ENCODE peak calls at places on chromosomes 13 and 19, in four cellular contexts. W is GM12891, Z is GM12878, C is K562. Q is an unnamed sample.

GRCh38 chr13:59391696-59392095 is 772.0 kb downstream of the DIAPH3 start:
- DNase-seq in W (peak), Z (peak), C (peak), Q (peak)

GRCh38 chr19:40262422-40262821 is 22.7 kb downstream of the AKT2 start:
- DNase-seq in W (no peak), C (no peak), Z (no peak), Q (no peak)

GRCh38 chr13:106533101-106533939 is 2.1 kb downstream of the EFNB2 start:
- DNase-seq in W (no peak), C (no peak), Z (no peak), Q (no peak)

GRCh38 chr19:45577111-45577905 is 7.3 kb downstream of the OPA3 start:
- DNase-seq in Z (no peak), C (no peak), W (no peak), Q (no peak)

GRCh38 chr13:113297370-113297871 is 382 bp downstream of the LAMP1 start:
- DNase-seq in W (no peak), C (peak), Z (no peak), Q (peak)

GRCh38 chr13:74290324-74290773 is 156.1 kb upstream of the KLF12 start:
- DNase-seq in C (no peak), W (no peak), Z (no peak), Q (no peak)

GRCh38 chr19:4144666-4145261 is 8.7 kb upstream of the CREB3L3 start:
- DNase-seq in C (peak), Z (no peak), W (no peak), Q (no peak)

GRCh38 chr19:17829855-17830566 is 8.7 kb upstream of the INSL3 start:
- DNase-seq in Z (no peak), C (peak), W (no peak), Q (no peak)

GRCh38 chr19:44260695-44261446 is 1.2 kb downstream of the ZNF233 start:
- DNase-seq in C (no peak), Z (no peak), W (no peak), Q (no peak)

GRCh38 chr19:55113570-55114039 is 3.8 kb downstream of the PPP1R12C start:
- DNase-seq in W (no peak), Z (no peak), C (peak), Q (peak)

GRCh38 chr13:113863511-113864302 is at the start of gene GAS6:
- DNase-seq in C (peak), W (peak), Z (no peak), Q (no peak)

GRCh38 chr13:52128714-52129700 is at the start of gene NEK5:
- DNase-seq in Z (no peak), C (peak), W (peak), Q (peak)

GRCh38 chr19:15014579-15014978 is 34.7 kb upstream of the CASP14 start:
- DNase-seq in W (no peak), Z (no peak), C (peak), Q (no peak)

GRCh38 chr13:23620613-23621315 is 50.6 kb downstream of the TNFRSF19 start:
- DNase-seq in W (no peak), Z (no peak), C (no peak), Q (no peak)

GRCh38 chr19:49705919-49706318 is 15.0 kb downstream of the CPT1C start:
- DNase-seq in C (no peak), Z (no peak), W (no peak), Q (no peak)

GRCh38 chr19:46637224-46637623 is 1.2 kb upstream of the GNG8 start:
- DNase-seq in W (no peak), C (no peak), Z (no peak), Q (no peak)

GRCh38 chr19:14147797-14148605 is 11.6 kb upstream of the ASF1B start:
- DNase-seq in C (peak), Z (no peak), W (peak), Q (no peak)

GRCh38 chr13:25249001-25249543 is 38.2 kb downstream of the MTMR6 start:
- DNase-seq in C (no peak), W (peak), Z (peak), Q (peak)

GRCh38 chr13:50326746-50327145 is 311.5 kb downstream of the KCNRG start:
- DNase-seq in Z (no peak), C (no peak), W (no peak), Q (no peak)

GRCh38 chr19:1247747-1248453 is 483 bp upstream of the MIDN start:
- DNase-seq in C (no peak), Z (no peak), W (no peak), Q (peak)

GRCh38 chr19:11849264-11849615 is 714 bp downstream of the ZNF439 start:
- DNase-seq in C (no peak), Z (no peak), W (peak), Q (no peak)

GRCh38 chr19:45638930-45639729 is at the start of gene EML2:
- DNase-seq in W (no peak), C (peak), Z (no peak), Q (no peak)

GRCh38 chr19:45824041-45824471 is 8.9 kb upstream of the RSPH6A start:
- DNase-seq in C (no peak), Z (no peak), W (no peak), Q (no peak)

GRCh38 chr19:45498411-45499195 is at the start of gene PPM1N:
- DNase-seq in C (peak), W (no peak), Z (no peak), Q (no peak)

GRCh38 chr19:43780706-43781525 is at the start of gene KCNN4:
- DNase-seq in C (peak), W (peak), Z (no peak), Q (peak)

GRCh38 chr13:61255035-61255796 is 160.4 kb downstream of the PCDH20 start:
- DNase-seq in W (no peak), C (no peak), Z (no peak), Q (no peak)

GRCh38 chr13:20160346-20161274 is at the start of gene GJA3:
- DNase-seq in W (peak), C (peak), Z (no peak), Q (peak)

GRCh38 chr13:75101997-75102720 is 379.8 kb downstream of the TBC1D4 start:
- DNase-seq in C (no peak), Z (no peak), W (no peak), Q (no peak)

GRCh38 chr19:58326914-58327726 is at the start of gene ZSCAN22:
- DNase-seq in C (peak), W (peak), Z (peak), Q (peak)

GRCh38 chr19:58330458-58330857 is 3.7 kb downstream of the ZSCAN22 start:
- DNase-seq in W (no peak), C (peak), Z (no peak), Q (no peak)

GRCh38 chr19:58326501-58326913 is 287 bp upstream of the ZSCAN22 start:
- DNase-seq in C (no peak), Z (no peak), W (no peak), Q (no peak)

GRCh38 chr19:58325623-58326022 is 1.2 kb upstream of the ZSCAN22 start:
- DNase-seq in C (no peak), W (no peak), Z (no peak), Q (no peak)

GRCh38 chr19:58328999-58329398 is 2.2 kb downstream of the ZSCAN22 start:
- DNase-seq in C (peak), W (no peak), Z (no peak), Q (no peak)
- TF ChIP-seq SPI1 in C (no peak), W (no peak), Z (no peak), Q (no peak)

GRCh38 chr19:38556521-38557174 is 61.1 kb downstream of the MAP4K1 start:
- DNase-seq in C (peak), Z (peak), W (no peak), Q (no peak)
- TF ChIP-seq SPI1 in C (no peak), Z (no peak), W (no peak), Q (no peak)

GRCh38 chr19:3121821-3122511 is 13.9 kb upstream of the GNA15 start:
- DNase-seq in C (no peak), W (no peak), Z (no peak), Q (no peak)
- TF ChIP-seq SPI1 in C (no peak), W (no peak), Z (no peak), Q (no peak)

GRCh38 chr19:30596813-30597399 is 224.7 kb downstream of the ZNF536 start:
- DNase-seq in C (no peak), W (no peak), Z (no peak), Q (no peak)

GRCh38 chr19:30590596-30591229 is 218.5 kb downstream of the ZNF536 start:
- DNase-seq in C (no peak), W (no peak), Z (no peak), Q (no peak)

GRCh38 chr19:30596268-30596667 is 224.1 kb downstream of the ZNF536 start:
- DNase-seq in C (no peak), Z (no peak), W (no peak), Q (no peak)

GRCh38 chr19:30593975-30594925 is 222.1 kb downstream of the ZNF536 start:
- DNase-seq in W (no peak), C (no peak), Z (no peak), Q (no peak)

GRCh38 chr19:30593358-30593757 is 221.2 kb downstream of the ZNF536 start:
- DNase-seq in Z (no peak), C (no peak), W (no peak), Q (no peak)
- TF ChIP-seq SPI1 in Z (no peak), C (no peak), W (no peak), Q (no peak)

Q was measured in HL-60.